ENCODE peak calls at places on chromosome 20, in seven cellular contexts. S is ovary, W is pancreas, L is GM12878, E is Caco-2, C is kidney epithelial cell, O is tibial artery. P is an unnamed sample.
A peak's percentile ranks its signal among the peaks of the same experiment; 100 is the strongest.

GRCh38 chr20:2757969-2758368 is 42.5 kb downstream of the CPXM1 start:
- DNase-seq in O (no peak), E (no peak), L (no peak), C (no peak), S (no peak), W (no peak), P (no peak)

GRCh38 chr20:1829531-1829930 is 65.7 kb upstream of the SIRPA start:
- DNase-seq in O (no peak), C (no peak), E (no peak), S (no peak), L (no peak), W (no peak), P (no peak)

GRCh38 chr20:13302647-13303425 is 81.8 kb downstream of the ISM1 start:
- DNase-seq in L (no peak), S (no peak), W (peak; percentile 35), E (peak; percentile 62), O (no peak), C (no peak), P (no peak)

GRCh38 chr20:31859998-31860380 is 10.3 kb downstream of the DUSP15 start:
- DNase-seq in E (no peak), O (no peak), S (no peak), W (no peak), L (no peak), C (no peak), P (no peak)

GRCh38 chr20:19774086-19774933 is 16.3 kb downstream of the RIN2 start:
- DNase-seq in O (no peak), L (no peak), C (no peak), W (no peak), E (peak; percentile 54), S (no peak), P (no peak)

GRCh38 chr20:45835230-45836224 is 1.9 kb downstream of the SNX21 start:
- DNase-seq in C (no peak), L (no peak), O (peak; percentile 80), W (no peak), S (peak; percentile 63), E (no peak), P (peak; percentile 60)

GRCh38 chr20:23445596-23446217 is 6.2 kb downstream of the CSTL1 start:
- DNase-seq in S (no peak), W (no peak), E (no peak), C (peak; percentile 63), O (no peak), L (no peak), P (peak; percentile 59)

GRCh38 chr20:29876911-29877285 is 1380.6 kb upstream of the DEFB115 start:
- DNase-seq in E (no peak), L (no peak), S (no peak), O (no peak), C (no peak), W (no peak), P (no peak)

GRCh38 chr20:31698803-31699718 is 23.6 kb downstream of the BCL2L1 start:
- DNase-seq in O (peak; percentile 86), E (peak; percentile 57), C (peak; percentile 99), L (no peak), S (peak; percentile 35), W (peak; percentile 49), P (peak; percentile 91)

GRCh38 chr20:16608265-16608636 is 35.0 kb upstream of the KIF16B start:
- DNase-seq in S (peak; percentile 27), O (no peak), E (no peak), W (peak; percentile 31), L (no peak), C (no peak), P (no peak)

GRCh38 chr20:21189761-21190523 is 64.1 kb downstream of the KIZ start:
- DNase-seq in C (no peak), L (no peak), W (no peak), S (no peak), E (no peak), O (no peak), P (no peak)

GRCh38 chr20:12882832-12883506 is 125.8 kb upstream of the SPTLC3 start:
- DNase-seq in C (no peak), E (no peak), L (no peak), W (no peak), S (no peak), O (no peak), P (no peak)

GRCh38 chr20:13289031-13289430 is 68.0 kb downstream of the ISM1 start:
- DNase-seq in S (no peak), O (no peak), W (no peak), L (no peak), E (no peak), C (no peak), P (no peak)

GRCh38 chr20:2701671-2702081 is 9.1 kb downstream of the EBF4 start:
- DNase-seq in E (no peak), L (no peak), O (no peak), W (no peak), C (no peak), S (no peak), P (no peak)

GRCh38 chr20:41391587-41392001 is 25.0 kb upstream of the EMILIN3 start:
- DNase-seq in C (no peak), O (no peak), E (peak; percentile 71), L (no peak), W (no peak), S (no peak), P (peak; percentile 65)

GRCh38 chr20:25496968-25497401 is 88.3 kb downstream of the NINL start:
- DNase-seq in E (no peak), S (no peak), C (peak; percentile 90), L (no peak), O (no peak), W (peak; percentile 21), P (no peak)

GRCh38 chr20:5933802-5934436 is 16.4 kb downstream of the TRMT6 start:
- DNase-seq in E (peak; percentile 60), O (no peak), S (no peak), L (peak; percentile 26), C (no peak), W (peak; percentile 14), P (no peak)

GRCh38 chr20:24332956-24333355 is 136.5 kb upstream of the SYNDIG1 start:
- DNase-seq in E (no peak), O (no peak), C (no peak), L (no peak), S (no peak), W (no peak), P (no peak)

GRCh38 chr20:16661738-16662137 is 68.1 kb upstream of the SNRPB2 start:
- DNase-seq in S (no peak), C (no peak), W (no peak), L (no peak), O (no peak), E (no peak), P (no peak)

GRCh38 chr20:17794400-17794799 is 94.6 kb downstream of the BANF2 start:
- DNase-seq in E (no peak), O (peak; percentile 32), S (no peak), C (no peak), L (no peak), W (peak; percentile 82), P (no peak)

GRCh38 chr20:46575794-46576495 is 25.5 kb upstream of the OCSTAMP start:
- DNase-seq in S (no peak), L (no peak), O (no peak), W (no peak), C (no peak), E (no peak), P (no peak)

GRCh38 chr20:23145281-23145700 is 59.2 kb upstream of the CD93 start:
- DNase-seq in O (peak; percentile 71), E (no peak), S (no peak), C (no peak), L (no peak), W (no peak), P (no peak)

GRCh38 chr20:58209652-58210397 is 18.6 kb downstream of the ANKRD60 start:
- DNase-seq in O (peak; percentile 69), L (peak; percentile 17), E (peak; percentile 95), W (peak; percentile 85), C (no peak), S (peak; percentile 85), P (no peak)

GRCh38 chr20:34578521-34579147 is 20.1 kb downstream of the MAP1LC3A start:
- DNase-seq in E (no peak), L (no peak), W (no peak), S (no peak), O (no peak), C (no peak), P (no peak)

GRCh38 chr20:41004561-41005360 is 23.9 kb upstream of the TOP1 start:
- DNase-seq in L (no peak), W (no peak), E (no peak), S (no peak), O (no peak), C (no peak), P (no peak)

GRCh38 chr20:44938637-44939036 is 21.6 kb downstream of the TOMM34 start:
- DNase-seq in O (no peak), C (no peak), S (no peak), E (no peak), W (no peak), L (no peak), P (no peak)

GRCh38 chr20:46202758-46203509 is 84.8 kb downstream of the CD40 start:
- DNase-seq in L (no peak), C (no peak), S (peak; percentile 69), O (peak; percentile 44), E (no peak), W (no peak), P (no peak)

DNA sequence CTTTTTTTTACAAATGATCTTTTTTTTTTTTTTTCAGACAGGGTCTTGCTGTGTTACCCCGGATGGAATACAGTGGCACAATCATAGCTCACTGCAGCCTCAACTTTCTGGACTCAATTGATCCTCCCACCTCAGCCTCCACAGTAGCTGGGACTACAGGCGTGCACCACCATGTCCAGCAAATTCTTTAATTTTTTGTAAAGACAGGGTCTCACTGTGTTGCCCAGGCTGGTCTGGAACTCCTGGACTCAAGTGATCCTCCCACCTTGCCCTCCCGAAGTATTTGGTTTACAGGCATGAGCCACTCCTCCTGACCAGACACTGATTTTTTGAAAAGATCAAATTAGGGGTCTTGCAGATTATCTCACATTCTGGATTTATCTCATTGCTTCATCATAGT is 11.0 kb upstream of the MYBL2 start:
- DNase-seq in E (no peak), S (no peak), O (no peak), C (no peak), W (no peak), L (no peak), P (no peak)
- H3K4me3 ChIP-seq in E (no peak overlapping the region), S (no peak overlapping the region), O (no peak overlapping the region), C (no peak overlapping the region), W (no peak overlapping the region), L (peak overlapping the region; percentile 88), P (no peak overlapping the region)

GRCh38 chr20:62182469-62183425 is at the start of gene MTG2:
- DNase-seq in W (peak; percentile 94), L (peak; percentile 79), O (peak; percentile 91), C (peak; percentile 83), S (peak; percentile 93), E (peak; percentile 100), P (peak; percentile 71)
- TF ChIP-seq CTCF in W (no peak), L (no peak), O (no peak), C (no peak), S (peak; percentile 30), E (no peak), P (no peak)

DNA sequence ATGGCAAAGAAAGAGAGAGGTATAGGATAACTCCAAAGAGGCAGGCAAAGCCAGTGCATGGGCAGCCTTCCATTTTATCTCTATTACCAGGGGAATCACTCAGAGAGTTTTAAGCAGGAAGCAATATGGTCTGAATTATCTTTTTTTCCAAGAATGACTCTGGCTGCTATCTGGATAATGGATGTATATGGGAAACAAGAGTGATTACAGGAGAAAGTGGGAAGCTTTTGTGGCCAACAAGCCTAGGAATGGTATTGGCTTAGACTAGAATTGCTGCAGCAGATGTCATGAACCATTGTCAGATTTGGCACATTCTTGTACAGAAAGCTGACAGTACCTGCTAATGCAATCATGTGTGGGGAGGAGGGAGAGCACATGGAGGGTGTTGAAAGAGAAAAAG is 73.0 kb upstream of the BTBD3 start:
- DNase-seq in W (no peak), C (no peak), E (no peak), O (no peak), L (no peak), S (no peak), P (no peak)
- H3K36me3 ChIP-seq in W (no peaks in the 10 kb centered on the region), C (no peaks in the 10 kb centered on the region), E (no peaks in the 10 kb centered on the region), O (no peaks in the 10 kb centered on the region), L (no peaks in the 10 kb centered on the region), S (no peaks in the 10 kb centered on the region), P (no peaks in the 10 kb centered on the region)

GRCh38 chr20:64162239-64162621 is 2.0 kb upstream of the MYT1 start:
- DNase-seq in L (no peak), E (no peak), W (no peak), O (no peak), S (no peak), C (no peak), P (no peak)
- H3K4me3 ChIP-seq in L (no peak overlapping the region), E (no peak overlapping the region), W (no peak overlapping the region), O (no peak overlapping the region), S (no peak overlapping the region), C (no peak overlapping the region), P (no peak overlapping the region)